ENCODE peak calls at places on chromosomes 4 and X, in eight cellular contexts. I is heart right ventricle; N is GM23248; D is thyroid gland; Q is effector memory CD4-positive, alpha-beta T cell; X is PC-9; U is tibial artery; Z is CD8-positive, alpha-beta T cell. R is an unnamed sample.

GRCh38 chrX:110847334-110847733 is 51.7 kb upstream of the CHRDL1 start:
- DNase-seq in I (no peak), N (peak; percentile 55), D (no peak), Q (no peak), X (peak; percentile 18), U (no peak), Z (no peak), R (no peak)

GRCh38 chr4:144903953-144904711 is 193.9 kb downstream of the ANAPC10 start:
- DNase-seq in I (no peak), N (peak; percentile 4), D (no peak), Q (no peak), X (no peak), U (no peak), Z (no peak), R (no peak)

GRCh38 chrX:16559206-16559619 is 90.7 kb upstream of the S100G start:
- DNase-seq in I (no peak), N (no peak), D (no peak), Q (no peak), X (no peak), U (no peak), Z (no peak), R (no peak)

GRCh38 chr4:20639346-20639745 is 60.9 kb upstream of the PACRGL start:
- DNase-seq in I (no peak), N (no peak), D (no peak), Q (no peak), X (no peak), U (no peak), Z (no peak), R (no peak)

GRCh38 chrX:10108288-10108687 is 48.5 kb upstream of the CLCN4 start:
- DNase-seq in I (no peak), N (no peak), D (no peak), Q (no peak), X (no peak), U (no peak), Z (peak; percentile 22), R (no peak)

GRCh38 chr4:162952232-162952631 is 214.5 kb downstream of the NAF1 start:
- DNase-seq in I (no peak), N (no peak), D (no peak), Q (no peak), X (peak; percentile 9), U (no peak), Z (no peak), R (no peak)

GRCh38 chrX:69060631-69061408 is 104.4 kb downstream of the PJA1 start:
- DNase-seq in I (peak; percentile 22), N (peak; percentile 30), D (peak; percentile 54), Q (no peak), X (peak; percentile 41), U (no peak), Z (no peak), R (no peak)

GRCh38 chr4:158778065-158778711 is 9.4 kb downstream of the FNIP2 start:
- DNase-seq in I (no peak), N (no peak), D (no peak), Q (no peak), X (no peak), U (no peak), Z (no peak), R (no peak)

GRCh38 chrX:150546711-150547153 is 21.7 kb upstream of the MTM1 start:
- DNase-seq in I (no peak), N (peak; percentile 8), D (peak; percentile 83), Q (no peak), X (no peak), U (peak; percentile 68), Z (peak; percentile 71), R (no peak)

GRCh38 chr4:39548425-39549067 is 21.3 kb upstream of the UGDH start:
- DNase-seq in I (no peak), N (peak; percentile 42), D (no peak), Q (no peak), X (no peak), U (no peak), Z (no peak), R (no peak)

GRCh38 chrX:46979340-46979739 is 67.1 kb downstream of the JADE3 start:
- DNase-seq in I (no peak), N (peak; percentile 74), D (no peak), Q (no peak), X (no peak), U (no peak), Z (no peak), R (no peak)

GRCh38 chr4:73021634-73022033 is 47.9 kb downstream of the COX18 start:
- DNase-seq in I (no peak), N (peak; percentile 68), D (no peak), Q (no peak), X (peak; percentile 8), U (no peak), Z (no peak), R (no peak)

GRCh38 chr4:184417802-184418511 is 56.4 kb downstream of the IRF2 start:
- DNase-seq in I (no peak), N (peak; percentile 95), D (no peak), Q (no peak), X (no peak), U (no peak), Z (no peak), R (no peak)
- H3K4me3 ChIP-seq in I (no peak overlapping the region), N (no peak overlapping the region), D (no peak overlapping the region), Q (peak overlapping the region; percentile 55), X (no peak overlapping the region), U (no peak overlapping the region), Z (no peak overlapping the region), R (no peak overlapping the region)

GRCh38 chr4:78862314-78862737 is 76.9 kb downstream of the PAQR3 start:
- DNase-seq in I (no peak), N (no peak), D (no peak), Q (no peak), X (no peak), U (no peak), Z (no peak), R (no peak)
- H3K27ac ChIP-seq in I (no peak overlapping the region), N (no peak overlapping the region), D (no peak overlapping the region), Q (no peak overlapping the region), X (no peak overlapping the region), U (no peak overlapping the region), Z (no peak overlapping the region), R (no peak overlapping the region)

GRCh38 chr4:8577046-8577445 is 3.1 kb upstream of the GPR78 start:
- DNase-seq in I (no peak), N (no peak), D (no peak), Q (no peak), X (no peak), U (peak; percentile 42), Z (no peak), R (no peak)

GRCh38 chr4:8580321-8581093 is at the start of gene GPR78:
- DNase-seq in I (peak; percentile 71), N (peak; percentile 71), D (peak; percentile 62), Q (no peak), X (no peak), U (peak; percentile 58), Z (no peak), R (no peak)

GRCh38 chr4:8579526-8580320 is 469 bp upstream of the GPR78 start:
- DNase-seq in I (no peak), N (no peak), D (no peak), Q (no peak), X (no peak), U (no peak), Z (no peak), R (no peak)

GRCh38 chr4:8577972-8578371 is 2.2 kb upstream of the GPR78 start:
- DNase-seq in I (no peak), N (no peak), D (no peak), Q (no peak), X (no peak), U (peak; percentile 3), Z (no peak), R (no peak)

GRCh38 chr4:8578717-8579116 is 1.5 kb upstream of the GPR78 start:
- DNase-seq in I (no peak), N (no peak), D (no peak), Q (no peak), X (no peak), U (no peak), Z (no peak), R (no peak)
- H3K27me3 ChIP-seq in I (peaks cover 40% of the 10 kb centered on the region), N (peaks cover 22% of the 10 kb centered on the region), D (no peaks in the 10 kb centered on the region), Q (peaks cover 4% of the 10 kb centered on the region), X (no peaks in the 10 kb centered on the region), U (peaks cover 62% of the 10 kb centered on the region), Z (no peaks in the 10 kb centered on the region), R (peaks cover 3% of the 10 kb centered on the region)

GRCh38 chr4:148007789-148008188 is 275.9 kb downstream of the ARHGAP10 start:
- DNase-seq in I (no peak), N (no peak), D (no peak), Q (no peak), X (no peak), U (no peak), Z (no peak), R (no peak)
- H3K4me3 ChIP-seq in I (no peak overlapping the region), N (peak overlapping the region; percentile 28), D (no peak overlapping the region), Q (no peak overlapping the region), X (no peak overlapping the region), U (no peak overlapping the region), Z (no peak overlapping the region), R (no peak overlapping the region)

GRCh38 chr4:109976189-109976588 is 63.5 kb downstream of the EGF start:
- DNase-seq in I (no peak), N (no peak), D (no peak), Q (no peak), X (no peak), U (no peak), Z (no peak), R (no peak)
- H3K27ac ChIP-seq in I (no peak overlapping the region), N (no peak overlapping the region), D (no peak overlapping the region), Q (no peak overlapping the region), X (no peak overlapping the region), U (no peak overlapping the region), Z (no peak overlapping the region), R (no peak overlapping the region)

GRCh38 chrX:132669142-132669541 is 180.3 kb upstream of the MBNL3 start:
- DNase-seq in I (no peak), N (no peak), D (no peak), Q (no peak), X (no peak), U (no peak), Z (no peak), R (no peak)

GRCh38 chrX:132664273-132664672 is 175.4 kb upstream of the MBNL3 start:
- DNase-seq in I (no peak), N (no peak), D (no peak), Q (no peak), X (no peak), U (no peak), Z (no peak), R (no peak)

GRCh38 chrX:132671229-132671641 is 182.4 kb upstream of the MBNL3 start:
- DNase-seq in I (no peak), N (peak; percentile 51), D (no peak), Q (no peak), X (no peak), U (no peak), Z (no peak), R (no peak)

GRCh38 chrX:132662844-132663243 is 174.0 kb upstream of the MBNL3 start:
- DNase-seq in I (no peak), N (no peak), D (no peak), Q (no peak), X (no peak), U (no peak), Z (no peak), R (no peak)

GRCh38 chrX:132665676-132666075 is 176.8 kb upstream of the MBNL3 start:
- DNase-seq in I (no peak), N (no peak), D (no peak), Q (no peak), X (no peak), U (no peak), Z (no peak), R (no peak)
- H3K27me3 ChIP-seq in I (no peaks in the 10 kb centered on the region), N (no peaks in the 10 kb centered on the region), D (no peaks in the 10 kb centered on the region), Q (no peaks in the 10 kb centered on the region), X (no peaks in the 10 kb centered on the region), U (no peaks in the 10 kb centered on the region), Z (no peaks in the 10 kb centered on the region), R (no peaks in the 10 kb centered on the region)

GRCh38 chr4:25928956-25929336 is 14.9 kb downstream of the SMIM20 start:
- DNase-seq in I (no peak), N (peak; percentile 53), D (no peak), Q (no peak), X (no peak), U (no peak), Z (no peak), R (no peak)
- H3K4me3 ChIP-seq in I (no peak overlapping the region), N (peak overlapping the region; percentile 36), D (no peak overlapping the region), Q (no peak overlapping the region), X (no peak overlapping the region), U (peak overlapping the region; percentile 21), Z (no peak overlapping the region), R (peak overlapping the region; percentile 9)

R was measured in ascending aorta.